ENCODE peak calls at places on chromosome 21, in eight cellular contexts. G is activated T-helper 9 cell treated with anti-CD3 and anti-CD28 coated beads, Interleukin-2, amount 50 U/mL, for 16 hours; Q is Calu3; P is SK-N-SH; O is heart right ventricle; Y is nephron progenitor cell; T is SHP77; J is anterior cingulate cortex. R is an unnamed sample.

GRCh38 chr21:26389971-26390641 is 183.0 kb downstream of the CYYR1 start:
- DNase-seq in G (no peak), Q (peak), O (no peak), J (no peak), Y (no peak), P (no peak), T (no peak), R (no peak)

GRCh38 chr21:34704119-34704518 is 35.3 kb downstream of the CLIC6 start:
- DNase-seq in G (no peak), P (peak), Y (no peak), J (no peak), O (no peak), Q (no peak), T (no peak), R (no peak)

GRCh38 chr21:44436958-44437357 is 18.4 kb upstream of the LRRC3 start:
- DNase-seq in Y (no peak), J (no peak), G (no peak), O (peak), Q (no peak), T (no peak), P (no peak), R (no peak)

GRCh38 chr21:44354775-44355771 is 1.7 kb downstream of the TRPM2 start:
- DNase-seq in Q (no peak), O (no peak), Y (no peak), G (no peak), P (no peak), T (no peak), J (no peak), R (no peak)

GRCh38 chr21:29297483-29298347 is 1.0 kb upstream of the BACH1 start:
- DNase-seq in Y (no peak), O (no peak), Q (no peak), P (no peak), G (no peak), T (no peak), J (no peak), R (no peak)

GRCh38 chr21:46057111-46057709 is 40.7 kb upstream of the COL6A2 start:
- DNase-seq in Q (no peak), T (no peak), P (no peak), G (no peak), O (no peak), Y (no peak), J (no peak), R (no peak)

GRCh38 chr21:15221799-15222386 is 157.1 kb upstream of the NRIP1 start:
- DNase-seq in Y (peak), T (no peak), Q (peak), G (no peak), P (no peak), J (no peak), O (peak), R (peak)

GRCh38 chr21:29490016-29490415 is 191.3 kb downstream of the BACH1 start:
- DNase-seq in J (no peak), Y (no peak), P (no peak), O (no peak), T (no peak), Q (no peak), G (no peak), R (no peak)

GRCh38 chr21:34078915-34079314 is 5.5 kb downstream of the MRPS6 start:
- DNase-seq in P (no peak), Q (no peak), Y (no peak), J (no peak), G (no peak), T (no peak), O (no peak), R (no peak)

R was measured in mucosa of gallbladder.